ENCODE peak calls at places on chromosomes 11 and 22, in four cellular contexts. R is nephron progenitor cell; E is AG08396; D is stimulated activated CD4-positive, alpha-beta T cell treated with anti-CD3 and anti-CD28 coated beads, TNF-alpha, amount 100 ng/mL, for 4 hours. A is an unnamed sample.

GRCh38 chr11:62842171-62842717 is 2.9 kb upstream of the WDR74 start:
- DNase-seq in R (peak; percentile 50), E (no peak), D (peak; percentile 51), A (no peak)

GRCh38 chr11:95567685-95568084 is 221.9 kb downstream of the FAM76B start:
- DNase-seq in R (no peak), E (no peak), D (no peak), A (no peak)

GRCh38 chr22:44261861-44262595 is 50.7 kb downstream of the SHISAL1 start:
- DNase-seq in R (no peak), E (no peak), D (no peak), A (no peak)

GRCh38 chr11:128318856-128319474 is 268.4 kb downstream of the ETS1 start:
- DNase-seq in R (no peak), E (no peak), D (no peak), A (peak; percentile 57)

GRCh38 chr11:1767399-1768140 is 3.8 kb upstream of the CTSD start:
- DNase-seq in R (no peak), E (no peak), D (no peak), A (no peak)

GRCh38 chr11:95585071-95585751 is 204.4 kb downstream of the FAM76B start:
- DNase-seq in R (no peak), E (no peak), D (no peak), A (no peak)

GRCh38 chr22:50251472-50252054 is 498 bp upstream of the HDAC10 start:
- DNase-seq in R (no peak), E (no peak), D (no peak), A (no peak)

GRCh38 chr22:27597703-27598444 is 203.7 kb downstream of the MN1 start:
- DNase-seq in R (no peak), E (no peak), D (no peak), A (no peak)

GRCh38 chr11:61294717-61295595 is at the start of gene VWCE:
- DNase-seq in R (peak; percentile 86), E (peak; percentile 81), D (peak; percentile 56), A (peak; percentile 45)

GRCh38 chr11:69003301-69003865 is 9.7 kb downstream of the MRGPRF start:
- DNase-seq in R (no peak), E (no peak), D (no peak), A (no peak)

GRCh38 chr11:124740277-124740882 is 638 bp downstream of the NRGN start:
- DNase-seq in R (no peak), E (peak; percentile 66), D (no peak), A (peak; percentile 38)

GRCh38 chr11:113270080-113270479 is 44.3 kb upstream of the TTC12 start:
- DNase-seq in R (no peak), E (no peak), D (no peak), A (no peak)

GRCh38 chr11:114563077-114563476 is 3.4 kb upstream of the NXPE1 start:
- DNase-seq in R (no peak), E (no peak), D (no peak), A (no peak)

GRCh38 chr22:47335958-47336357 is 573.5 kb downstream of the TBC1D22A start:
- DNase-seq in R (no peak), E (no peak), D (no peak), A (no peak)

GRCh38 chr11:4891996-4892640 is 10.4 kb downstream of the OR51T1 start:
- DNase-seq in R (no peak), E (peak; percentile 70), D (no peak), A (no peak)

GRCh38 chr22:27295071-27295470 is 506.5 kb downstream of the MN1 start:
- DNase-seq in R (no peak), E (no peak), D (no peak), A (no peak)

GRCh38 chr11:78926633-78927347 is 352.1 kb upstream of the NARS2 start:
- DNase-seq in R (no peak), E (peak; percentile 18), D (no peak), A (no peak)

GRCh38 chr11:110774138-110775014 is 62.1 kb upstream of the ARHGAP20 start:
- DNase-seq in R (no peak), E (no peak), D (no peak), A (no peak)

GRCh38 chr22:17941501-17942406 is 82.6 kb downstream of the MICAL3 start:
- DNase-seq in R (no peak), E (no peak), D (no peak), A (no peak)

GRCh38 chr22:50010676-50011446 is 1.7 kb downstream of the IL17REL start:
- DNase-seq in R (peak; percentile 25), E (no peak), D (peak; percentile 48), A (peak; percentile 58)

GRCh38 chr11:65870706-65871681 is 1.6 kb downstream of the EFEMP2 start:
- DNase-seq in R (peak; percentile 48), E (no peak), D (no peak), A (no peak)

GRCh38 chr22:35330258-35330861 is 30.7 kb downstream of the TOM1 start:
- DNase-seq in R (no peak), E (peak; percentile 86), D (peak; percentile 41), A (peak; percentile 36)

GRCh38 chr11:38547464-38547863 is 1949.4 kb upstream of the RAG2 start:
- DNase-seq in R (no peak), E (no peak), D (no peak), A (no peak)

GRCh38 chr11:27391336-27392015 is 28.5 kb upstream of the CCDC34 start:
- DNase-seq in R (no peak), E (no peak), D (no peak), A (no peak)

GRCh38 chr22:43008921-43009320 is 6.0 kb downstream of the PACSIN2 start:
- DNase-seq in R (no peak), E (no peak), D (no peak), A (no peak)

GRCh38 chr22:24894220-24894975 is 52.1 kb downstream of the LHFPL7 start:
- DNase-seq in R (peak; percentile 12), E (peak; percentile 85), D (no peak), A (no peak)

GRCh38 chr11:35751664-35752061 is 89.1 kb downstream of the TRIM44 start:
- DNase-seq in R (no peak), E (no peak), D (no peak), A (no peak)

A was measured in activated T-helper 9 cell treated with anti-CD3 and anti-CD28 coated beads, Interleukin-2, amount 50 U/mL, for 16 hours.